ENCODE peak calls at places on chromosome 6, in ten cellular contexts. X is gastrocnemius medialis; H is body of pancreas; K is cardiac muscle cell; C is uterus; O is brain microvascular endothelial cell; I is CD8-positive, alpha-beta T cell; Q is adipocyte; G is ovary; N is IMR-90. R is an unnamed sample.

GRCh38 chr6:111614833-111615582 is 9.3 kb upstream of the TRAF3IP2 start:
- DNase-seq in X (no peak), H (no peak), K (no peak), C (no peak), O (no peak), I (no peak), Q (no peak), G (peak; percentile 7), N (no peak), R (no peak)

GRCh38 chr6:27836080-27836782 is 76.0 kb downstream of the OR2B2 start:
- DNase-seq in X (no peak), H (no peak), K (no peak), C (no peak), O (no peak), I (no peak), Q (peak; percentile 15), G (no peak), N (no peak), R (no peak)

GRCh38 chr6:83215131-83216047 is 22.2 kb downstream of the RWDD2A start:
- DNase-seq in X (peak; percentile 40), H (peak; percentile 71), K (peak; percentile 86), C (peak; percentile 53), O (peak; percentile 84), I (peak; percentile 59), Q (peak; percentile 93), G (peak; percentile 74), N (peak; percentile 80), R (no peak)

GRCh38 chr6:157724960-157725741 is 97.9 kb upstream of the SNX9 start:
- DNase-seq in X (no peak), H (no peak), K (no peak), C (no peak), O (no peak), I (no peak), Q (no peak), G (no peak), N (no peak), R (no peak)

GRCh38 chr6:136982928-136983327 is 60.8 kb downstream of the SLC35D3 start:
- DNase-seq in X (no peak), H (no peak), K (no peak), C (no peak), O (no peak), I (no peak), Q (no peak), G (no peak), N (no peak), R (no peak)

GRCh38 chr6:79030511-79030910 is 47.5 kb downstream of the PHIP start:
- DNase-seq in X (no peak), H (no peak), K (no peak), C (no peak), O (no peak), I (no peak), Q (no peak), G (no peak), N (peak; percentile 9), R (no peak)

GRCh38 chr6:155050311-155050710 is 55.2 kb downstream of the TIAM2 start:
- DNase-seq in X (no peak), H (no peak), K (no peak), C (no peak), O (peak; percentile 48), I (peak; percentile 14), Q (no peak), G (no peak), N (peak; percentile 47), R (no peak)

GRCh38 chr6:119986934-119987549 is 637.5 kb upstream of the MAN1A1 start:
- DNase-seq in X (no peak), H (no peak), K (no peak), C (no peak), O (no peak), I (no peak), Q (no peak), G (no peak), N (no peak), R (no peak)

GRCh38 chr6:155310596-155310995 is 3.7 kb downstream of the TFB1M start:
- DNase-seq in X (no peak), H (no peak), K (no peak), C (no peak), O (no peak), I (no peak), Q (peak; percentile 35), G (no peak), N (peak; percentile 61), R (no peak)

GRCh38 chr6:40308533-40309306 is 278.4 kb downstream of the LRFN2 start:
- DNase-seq in X (peak; percentile 35), H (peak; percentile 79), K (peak; percentile 69), C (peak; percentile 37), O (peak; percentile 43), I (peak; percentile 49), Q (peak; percentile 74), G (peak; percentile 64), N (peak; percentile 26), R (no peak)

DNA sequence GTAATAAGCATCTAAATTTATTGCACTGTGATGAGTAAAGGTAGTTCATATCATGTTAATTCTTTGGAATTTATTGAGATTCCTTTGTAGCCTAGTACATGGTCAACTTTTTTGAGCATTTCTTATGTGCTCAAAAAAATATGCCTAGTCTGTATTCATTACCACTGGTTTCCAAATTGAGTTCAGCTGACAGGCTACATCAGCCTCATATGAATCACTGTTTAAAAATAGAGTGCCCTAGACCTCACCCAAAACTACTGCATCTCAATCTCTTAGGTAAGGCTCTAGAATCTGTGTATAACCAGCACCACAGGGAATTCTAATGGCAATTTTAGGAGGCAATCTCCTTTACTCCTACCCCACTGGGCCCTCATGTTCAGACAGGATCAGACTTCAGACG is 16.7 kb upstream of the FOXF2 start:
- DNase-seq in X (no peak), H (no peak), K (no peak), C (no peak), O (no peak), I (no peak), Q (no peak), G (no peak), N (no peak), R (no peak)
- H3K27me3 ChIP-seq in X (peaks cover 52% of the 10 kb centered on the region), H (no peaks in the 10 kb centered on the region), K (peaks cover 84% of the 10 kb centered on the region), C (peaks cover 25% of the 10 kb centered on the region), O (peaks cover 26% of the 10 kb centered on the region), I (peaks cover 7% of the 10 kb centered on the region), Q (peaks cover 20% of the 10 kb centered on the region), G (no peaks in the 10 kb centered on the region), N (peaks cover 22% of the 10 kb centered on the region), R (no peaks in the 10 kb centered on the region)

GRCh38 chr6:152531659-152532058 is 105.5 kb downstream of the SYNE1 start:
- DNase-seq in X (no peak), H (no peak), K (no peak), C (no peak), O (no peak), I (no peak), Q (no peak), G (no peak), N (no peak), R (no peak)
- H3K27me3 ChIP-seq in X (no peaks in the 10 kb centered on the region), H (no peaks in the 10 kb centered on the region), K (no peaks in the 10 kb centered on the region), C (no peaks in the 10 kb centered on the region), O (no peaks in the 10 kb centered on the region), I (no peaks in the 10 kb centered on the region), Q (no peaks in the 10 kb centered on the region), G (no peaks in the 10 kb centered on the region), N (no peaks in the 10 kb centered on the region), R (no peaks in the 10 kb centered on the region)

GRCh38 chr6:43873806-43874714 is 104.0 kb downstream of the VEGFA start:
- DNase-seq in X (no peak), H (peak; percentile 79), K (no peak), C (no peak), O (no peak), I (no peak), Q (no peak), G (no peak), N (no peak), R (no peak)
- H3K27me3 ChIP-seq in X (no peaks in the 10 kb centered on the region), H (no peaks in the 10 kb centered on the region), K (no peaks in the 10 kb centered on the region), C (no peaks in the 10 kb centered on the region), O (peaks cover 4% of the 10 kb centered on the region), I (no peaks in the 10 kb centered on the region), Q (peaks cover 31% of the 10 kb centered on the region), G (no peaks in the 10 kb centered on the region), N (peaks cover 34% of the 10 kb centered on the region), R (peaks cover 12% of the 10 kb centered on the region)

GRCh38 chr6:143677577-143677890 is 231 bp upstream of the PHACTR2 start:
- DNase-seq in X (no peak), H (no peak), K (no peak), C (no peak), O (no peak), I (no peak), Q (no peak), G (no peak), N (no peak), R (no peak)
- H3K27me3 ChIP-seq in X (no peaks in the 10 kb centered on the region), H (no peaks in the 10 kb centered on the region), K (no peaks in the 10 kb centered on the region), C (no peaks in the 10 kb centered on the region), O (no peaks in the 10 kb centered on the region), I (no peaks in the 10 kb centered on the region), Q (no peaks in the 10 kb centered on the region), G (no peaks in the 10 kb centered on the region), N (no peaks in the 10 kb centered on the region), R (no peaks in the 10 kb centered on the region)

GRCh38 chr6:33040157-33040556 is 30.8 kb upstream of the HLA-DOA start:
- DNase-seq in X (no peak), H (no peak), K (no peak), C (no peak), O (no peak), I (no peak), Q (no peak), G (no peak), N (no peak), R (no peak)

GRCh38 chr6:33034554-33034953 is 25.2 kb upstream of the HLA-DOA start:
- DNase-seq in X (no peak), H (no peak), K (no peak), C (no peak), O (no peak), I (no peak), Q (no peak), G (no peak), N (no peak), R (no peak)

GRCh38 chr6:33036512-33036911 is 27.1 kb upstream of the HLA-DOA start:
- DNase-seq in X (no peak), H (no peak), K (no peak), C (no peak), O (no peak), I (no peak), Q (no peak), G (no peak), N (no peak), R (no peak)
- H3K27me3 ChIP-seq in X (peaks cover 16% of the 10 kb centered on the region), H (no peaks in the 10 kb centered on the region), K (no peaks in the 10 kb centered on the region), C (no peaks in the 10 kb centered on the region), O (peaks cover 8% of the 10 kb centered on the region), I (no peaks in the 10 kb centered on the region), Q (no peaks in the 10 kb centered on the region), G (no peaks in the 10 kb centered on the region), N (peaks cover 9% of the 10 kb centered on the region), R (peaks cover 4% of the 10 kb centered on the region)